ENCODE peak calls at places on chromosomes 7 and 10, in ten cellular contexts. F is GM03348; J is activated CD4-positive, alpha-beta T cell treated with anti-CD3 and anti-CD28 coated beads, Interleukin-2, amount 10 ng/mL, durations not matched to agents 7 days and 5 days; A is EH; M is CD8-positive, alpha-beta T cell; E is glomerular endothelial cell; Q is ovary; D is ureter; S is WTC11; W is omental fat pad. N is an unnamed sample.

GRCh38 chr7:28160551-28160991 is 20.0 kb downstream of the JAZF1 start:
- DNase-seq in F (peak; percentile 26), J (no peak), A (peak; percentile 88), M (no peak), E (no peak), Q (no peak), D (no peak), S (no peak), W (no peak), N (no peak)

GRCh38 chr10:78847486-78847885 is 221.3 kb upstream of the ZMIZ1 start:
- DNase-seq in F (no peak), J (no peak), A (no peak), M (no peak), E (no peak), Q (no peak), D (no peak), S (no peak), W (no peak), N (no peak)

GRCh38 chr7:47357398-47357797 is 224.5 kb downstream of the TNS3 start:
- DNase-seq in F (no peak), J (no peak), A (no peak), M (no peak), E (no peak), Q (no peak), D (no peak), S (no peak), W (no peak), N (no peak)

GRCh38 chr7:5549096-5549896 is 125.7 kb upstream of the TNRC18 start:
- DNase-seq in F (peak; percentile 76), J (no peak), A (peak; percentile 73), M (no peak), E (no peak), Q (no peak), D (peak; percentile 74), S (no peak), W (no peak), N (peak; percentile 93)

GRCh38 chr10:35079763-35080162 is 10.4 kb downstream of the CUL2 start:
- DNase-seq in F (peak; percentile 77), J (no peak), A (peak; percentile 91), M (no peak), E (no peak), Q (no peak), D (no peak), S (no peak), W (no peak), N (peak; percentile 70)

GRCh38 chr7:93228302-93228701 is 2.0 kb upstream of the HEPACAM2 start:
- DNase-seq in F (peak; percentile 60), J (peak; percentile 55), A (peak; percentile 68), M (no peak), E (peak; percentile 55), Q (no peak), D (no peak), S (no peak), W (no peak), N (peak; percentile 51)

GRCh38 chr7:75740846-75741497 is 2.2 kb upstream of the HIP1 start:
- DNase-seq in F (no peak), J (no peak), A (no peak), M (no peak), E (no peak), Q (no peak), D (peak; percentile 59), S (peak; percentile 35), W (peak; percentile 30), N (no peak)

GRCh38 chr10:77004917-77005564 is 632.6 kb downstream of the KCNMA1 start:
- DNase-seq in F (peak; percentile 74), J (no peak), A (peak; percentile 68), M (no peak), E (peak; percentile 14), Q (no peak), D (no peak), S (no peak), W (no peak), N (peak; percentile 41)

GRCh38 chr7:22234247-22234646 is 122.7 kb downstream of the RAPGEF5 start:
- DNase-seq in F (no peak), J (no peak), A (no peak), M (no peak), E (no peak), Q (no peak), D (no peak), S (no peak), W (no peak), N (no peak)

GRCh38 chr10:88117869-88118632 is 254.6 kb downstream of the PTEN start:
- DNase-seq in F (no peak), J (no peak), A (no peak), M (no peak), E (no peak), Q (no peak), D (no peak), S (no peak), W (no peak), N (no peak)

GRCh38 chr7:115574676-115575291 is 455.8 kb downstream of the TFEC start:
- DNase-seq in F (no peak), J (no peak), A (no peak), M (no peak), E (no peak), Q (no peak), D (no peak), S (no peak), W (no peak), N (no peak)

GRCh38 chr7:67301667-67302066 is 305.0 kb downstream of the TYW1 start:
- DNase-seq in F (no peak), J (no peak), A (peak; percentile 8), M (no peak), E (no peak), Q (no peak), D (no peak), S (no peak), W (no peak), N (no peak)

GRCh38 chr10:125025341-125025740 is 83.4 kb downstream of the ZRANB1 start:
- DNase-seq in F (no peak), J (no peak), A (no peak), M (no peak), E (no peak), Q (no peak), D (no peak), S (no peak), W (no peak), N (no peak)

GRCh38 chr10:96511044-96511945 is 2.4 kb downstream of the TLL2 start:
- DNase-seq in F (peak; percentile 52), J (peak; percentile 27), A (peak; percentile 34), M (no peak), E (no peak), Q (no peak), D (no peak), S (peak; percentile 80), W (no peak), N (peak; percentile 53)